ENCODE peak calls at places on chromosome 12, in six cellular contexts. E is RWPE2; P is AG04450; Y is right lobe of liver; F is CD8-positive, alpha-beta T cell; X is stomach. A is an unnamed sample.
A peak's percentile ranks its signal among the peaks of the same experiment; 100 is the strongest.

GRCh38 chr12:113783811-113784210 is 182.3 kb downstream of the RBM19 start:
- DNase-seq in F (no peak), Y (no peak), X (no peak), E (no peak), P (no peak), A (no peak)

GRCh38 chr12:21751517-21751916 is 23.0 kb downstream of the KCNJ8 start:
- DNase-seq in X (no peak), P (peak; percentile 15), Y (no peak), F (no peak), E (no peak), A (no peak)

GRCh38 chr12:28017126-28017872 is 44.8 kb upstream of the PTHLH start:
- DNase-seq in Y (no peak), P (no peak), X (no peak), E (no peak), F (no peak), A (no peak)

GRCh38 chr12:114981036-114981435 is 297.1 kb upstream of the TBX3 start:
- DNase-seq in X (no peak), P (no peak), E (no peak), F (no peak), Y (no peak), A (no peak)

GRCh38 chr12:5889381-5890047 is 55.5 kb downstream of the ANO2 start:
- DNase-seq in P (no peak), X (no peak), E (no peak), Y (no peak), F (no peak), A (no peak)

GRCh38 chr12:53340398-53340797 is 4.2 kb upstream of the SP7 start:
- DNase-seq in F (no peak), Y (no peak), X (no peak), E (no peak), P (no peak), A (no peak)

GRCh38 chr12:80761818-80762217 is 45.1 kb downstream of the MYF5 start:
- DNase-seq in X (no peak), P (no peak), F (no peak), E (no peak), Y (no peak), A (no peak)

GRCh38 chr12:12696562-12697383 is 790 bp upstream of the GPR19 start:
- DNase-seq in Y (peak; percentile 93), P (peak; percentile 61), E (peak; percentile 69), F (peak; percentile 96), X (peak; percentile 93), A (no peak)

GRCh38 chr12:131806654-131807053 is 21.5 kb upstream of the MMP17 start:
- DNase-seq in E (no peak), X (no peak), F (no peak), Y (no peak), P (no peak), A (no peak)

GRCh38 chr12:106030210-106031175 is 108.3 kb downstream of the NUAK1 start:
- DNase-seq in Y (no peak), F (no peak), X (no peak), E (peak; percentile 78), P (peak; percentile 82), A (no peak)

GRCh38 chr12:18339633-18340032 is 78.3 kb downstream of the PIK3C2G start:
- DNase-seq in X (no peak), P (no peak), E (no peak), Y (no peak), F (no peak), A (no peak)

GRCh38 chr12:108696111-108696995 is 35.0 kb downstream of the CORO1C start:
- DNase-seq in E (peak; percentile 78), P (peak; percentile 97), X (no peak), F (no peak), Y (no peak), A (no peak)

GRCh38 chr12:103884316-103884715 is 43.3 kb upstream of the NT5DC3 start:
- DNase-seq in E (no peak), X (no peak), P (peak; percentile 45), F (peak; percentile 61), Y (no peak), A (no peak)

GRCh38 chr12:111687255-111687654 is 1.4 kb downstream of the ACAD10 start:
- DNase-seq in P (no peak), F (no peak), Y (no peak), X (no peak), E (no peak), A (no peak)

GRCh38 chr12:57216931-57217871 is 607 bp downstream of the NXPH4 start:
- DNase-seq in P (no peak), X (no peak), Y (no peak), F (peak; percentile 54), E (no peak), A (no peak)

GRCh38 chr12:19482036-19482435 is 42.7 kb downstream of the AEBP2 start:
- DNase-seq in P (no peak), Y (no peak), F (no peak), E (no peak), X (no peak), A (no peak)

GRCh38 chr12:46227616-46228015 is 41.2 kb downstream of the SLC38A1 start:
- DNase-seq in X (no peak), E (no peak), F (no peak), P (no peak), Y (no peak), A (no peak)

GRCh38 chr12:86903166-86903565 is 647.0 kb upstream of the MGAT4C start:
- DNase-seq in F (no peak), X (no peak), E (no peak), P (no peak), Y (no peak), A (no peak)

GRCh38 chr12:47808574-47809380 is 10.9 kb downstream of the HDAC7 start:
- DNase-seq in P (no peak), F (peak; percentile 61), E (no peak), Y (no peak), X (no peak), A (no peak)

GRCh38 chr12:129696952-129697351 is 206.9 kb downstream of the TMEM132D start:
- DNase-seq in X (no peak), P (no peak), F (no peak), E (no peak), Y (no peak), A (no peak)

DNA sequence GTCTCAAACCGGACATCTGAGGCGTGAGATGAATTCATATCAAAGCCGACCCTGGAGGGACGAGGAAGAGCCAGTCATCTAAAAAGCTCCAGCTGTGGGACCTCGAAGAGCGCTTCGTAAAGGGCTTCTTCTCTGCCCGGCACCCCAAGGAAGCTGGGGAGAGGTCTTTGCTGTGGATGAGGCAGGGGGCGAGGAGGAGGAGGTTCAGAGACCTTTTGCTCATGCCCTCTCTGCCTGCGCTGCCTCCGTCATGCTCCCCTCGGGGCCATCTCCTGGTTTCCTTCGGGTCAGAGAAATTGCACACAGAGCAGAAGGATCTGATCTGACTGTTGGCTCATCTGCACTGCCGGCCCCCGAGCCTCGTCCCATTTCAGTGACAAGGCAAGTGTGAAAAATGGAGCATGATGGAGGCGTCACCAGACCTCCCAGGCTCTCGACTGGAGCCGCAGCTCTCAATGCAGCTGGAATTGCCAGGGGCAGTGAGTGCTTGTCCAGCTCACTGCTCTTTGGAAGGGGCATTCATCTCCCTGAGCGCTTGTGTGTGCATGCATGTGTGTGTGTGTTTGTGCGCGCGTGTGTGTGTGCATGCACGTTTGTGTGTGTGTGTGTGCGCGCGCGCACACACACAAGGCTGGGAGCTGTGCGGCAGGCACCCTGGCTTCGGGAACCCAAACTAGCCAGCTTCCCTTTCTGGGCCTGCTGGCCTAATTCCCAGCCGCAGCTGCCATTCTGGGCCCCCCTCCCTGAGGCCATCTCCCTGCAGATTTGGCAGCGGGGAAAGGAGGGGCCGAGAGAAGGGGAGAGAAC is 9.2 kb downstream of the CABP1 start:
- DNase-seq in X (no peak), F (no peak), P (no peak), E (no peak), Y (peak; percentile 19), A (no peak)
- TF ChIP-seq CTCF in X (no peak), F (peak; percentile 23), P (no peak), E (peak; percentile 73), Y (peak; percentile 4), A (no peak)

GRCh38 chr12:100896192-100896591 is 101.6 kb downstream of the ANO4 start:
- DNase-seq in Y (no peak), F (no peak), E (no peak), X (no peak), P (no peak), A (no peak)
- TF ChIP-seq CTCF in Y (no peak), F (no peak), E (no peak), X (no peak), P (no peak), A (no peak)

GRCh38 chr12:15530361-15530760 is 208.1 kb downstream of the PTPRO start:
- DNase-seq in F (no peak), Y (no peak), X (no peak), P (no peak), E (no peak), A (no peak)

GRCh38 chr12:15526033-15526432 is 203.7 kb downstream of the PTPRO start:
- DNase-seq in P (no peak), Y (no peak), F (no peak), X (no peak), E (no peak), A (no peak)

GRCh38 chr12:15525414-15525813 is 203.1 kb downstream of the PTPRO start:
- DNase-seq in P (no peak), F (no peak), X (no peak), Y (no peak), E (no peak), A (no peak)

GRCh38 chr12:15528666-15529065 is 206.4 kb downstream of the PTPRO start:
- DNase-seq in X (no peak), E (no peak), Y (no peak), F (no peak), P (no peak), A (no peak)

GRCh38 chr12:15527201-15527782 is 205.0 kb downstream of the PTPRO start:
- DNase-seq in P (no peak), E (no peak), F (no peak), Y (peak; percentile 25), X (peak; percentile 32), A (no peak)
- TF ChIP-seq CTCF in P (peak; percentile 33), E (no peak), F (no peak), Y (peak; percentile 37), X (no peak), A (peak; percentile 50)

DNA sequence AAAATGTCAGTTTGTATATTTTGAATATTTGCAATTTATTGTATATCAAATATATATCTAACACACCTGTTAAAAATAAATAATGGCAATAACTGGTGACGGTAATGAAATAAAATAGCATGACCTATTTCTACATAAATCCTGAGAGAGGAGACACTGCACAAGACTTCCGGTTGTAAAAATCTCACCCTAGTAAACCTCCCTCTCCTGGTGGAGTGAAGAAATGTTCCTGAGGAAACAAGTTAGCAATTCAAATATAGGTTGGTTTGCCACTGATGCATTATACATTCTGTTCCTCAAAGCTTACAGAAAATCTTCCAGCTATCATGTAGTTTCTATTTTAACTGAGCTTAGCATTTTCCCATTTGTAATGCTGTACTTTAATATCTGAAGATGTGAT is 166.2 kb upstream of the SYT10 start:
- DNase-seq in E (no peak), F (no peak), Y (no peak), P (no peak), X (no peak), A (no peak)
- TF ChIP-seq CTCF in E (peak; percentile 64), F (no peak), Y (peak; percentile 16), P (no peak), X (no peak), A (peak; percentile 32)

A was measured in D721Med.